ENCODE peak calls at places on chromosomes 11 and 22, in five cellular contexts. J, Q, O, L and P are unnamed samples.

GRCh38 chr11:117807482-117808272 is 10.7 kb upstream of the DSCAML1 start:
- DNase-seq in J (peak), Q (peak), O (peak), L (peak), P (peak)

GRCh38 chr11:119120639-119121007 is 757 bp upstream of the HINFP start:
- DNase-seq in J (no peak), Q (no peak), O (no peak), L (no peak), P (no peak)

GRCh38 chr22:50304528-50305392 is 2.7 kb downstream of the PLXNB2 start:
- DNase-seq in J (no peak), Q (no peak), O (no peak), L (no peak), P (no peak)

GRCh38 chr11:14380947-14381555 is 22.1 kb upstream of the RRAS2 start:
- DNase-seq in J (peak), Q (no peak), O (peak), L (peak), P (peak)

GRCh38 chr11:105168457-105168856 is 28.9 kb upstream of the CARD18 start:
- DNase-seq in J (no peak), Q (no peak), O (no peak), L (no peak), P (no peak)

GRCh38 chr22:17258015-17258827 is 39.0 kb upstream of the ADA2 start:
- DNase-seq in J (peak), Q (peak), O (peak), L (no peak), P (no peak)

GRCh38 chr11:3894128-3894731 is 38.8 kb downstream of the STIM1 start:
- DNase-seq in J (no peak), Q (peak), O (no peak), L (no peak), P (no peak)

GRCh38 chr11:44559207-44559943 is 6.1 kb upstream of the CD82 start:
- DNase-seq in J (no peak), Q (peak), O (peak), L (no peak), P (no peak)

GRCh38 chr11:72129381-72129780 is 6.1 kb upstream of the FOLR3 start:
- DNase-seq in J (no peak), Q (no peak), O (no peak), L (no peak), P (no peak)

GRCh38 chr11:62142921-62143320 is 19.1 kb downstream of the INCENP start:
- DNase-seq in J (no peak), Q (no peak), O (no peak), L (no peak), P (no peak)

GRCh38 chr11:68328374-68329091 is 16.1 kb downstream of the LRP5 start:
- DNase-seq in J (no peak), Q (peak), O (peak), L (no peak), P (peak)

GRCh38 chr11:58525037-58525614 is 17.2 kb upstream of the OR5B21 start:
- DNase-seq in J (no peak), Q (peak), O (no peak), L (no peak), P (no peak)

GRCh38 chr22:29072979-29073617 is at the start of gene KREMEN1:
- DNase-seq in J (no peak), Q (no peak), O (peak), L (no peak), P (peak)

GRCh38 chr22:47292546-47293320 is 530.3 kb downstream of the TBC1D22A start:
- DNase-seq in J (peak), Q (no peak), O (no peak), L (peak), P (no peak)

GRCh38 chr11:110747531-110747930 is 35.3 kb upstream of the ARHGAP20 start:
- DNase-seq in J (no peak), Q (no peak), O (no peak), L (no peak), P (no peak)

GRCh38 chr11:5232150-5232549 is 2.1 kb downstream of the HBD start:
- DNase-seq in J (no peak), Q (no peak), O (no peak), L (no peak), P (no peak)

GRCh38 chr11:82733444-82734119 is at the start of gene FAM181B:
- DNase-seq in J (no peak), Q (no peak), O (peak), L (peak), P (peak)

GRCh38 chr22:40826984-40827741 is 8.0 kb upstream of the SLC25A17 start:
- DNase-seq in J (no peak), Q (no peak), O (peak), L (no peak), P (no peak)

GRCh38 chr11:118619444-118620205 is 12.2 kb downstream of the PHLDB1 start:
- DNase-seq in J (no peak), Q (no peak), O (no peak), L (peak), P (no peak)

GRCh38 chr22:24037851-24038765 is 27.0 kb downstream of the CABIN1 start:
- DNase-seq in J (peak), Q (no peak), O (no peak), L (no peak), P (no peak)

GRCh38 chr11:35190804-35191348 is 51.9 kb downstream of the CD44 start:
- DNase-seq in J (no peak), Q (no peak), O (no peak), L (no peak), P (no peak)

GRCh38 chr22:46602025-46602424 is 18.2 kb upstream of the GRAMD4 start:
- DNase-seq in J (no peak), Q (no peak), O (no peak), L (no peak), P (no peak)

GRCh38 chr11:106077609-106078517 is at the start of gene AASDHPPT:
- DNase-seq in J (peak), Q (peak), O (no peak), L (no peak), P (peak)

GRCh38 chr11:12232819-12233601 is 122.6 kb downstream of the MICAL2 start:
- DNase-seq in J (no peak), Q (no peak), O (no peak), L (no peak), P (no peak)

GRCh38 chr11:66715346-66716085 is 13.5 kb downstream of the SPTBN2 start:
- DNase-seq in J (no peak), Q (no peak), O (no peak), L (no peak), P (no peak)

GRCh38 chr11:125123947-125124633 is 12.7 kb upstream of the TMEM218 start:
- DNase-seq in J (no peak), Q (peak), O (peak), L (no peak), P (peak)

GRCh38 chr11:129855086-129855485 is 39.4 kb downstream of the TMEM45B start:
- DNase-seq in J (no peak), Q (no peak), O (no peak), L (no peak), P (no peak)

GRCh38 chr11:70233511-70233919 is 30.4 kb downstream of the FADD start:
- DNase-seq in J (no peak), Q (no peak), O (no peak), L (no peak), P (no peak)

GRCh38 chr22:40418366-40419201 is 48.2 kb downstream of the SGSM3 start:
- DNase-seq in J (no peak), Q (peak), O (no peak), L (no peak), P (no peak)

GRCh38 chr22:47697861-47698260 is 935.4 kb downstream of the TBC1D22A start:
- DNase-seq in J (no peak), Q (no peak), O (no peak), L (no peak), P (no peak)

DNA sequence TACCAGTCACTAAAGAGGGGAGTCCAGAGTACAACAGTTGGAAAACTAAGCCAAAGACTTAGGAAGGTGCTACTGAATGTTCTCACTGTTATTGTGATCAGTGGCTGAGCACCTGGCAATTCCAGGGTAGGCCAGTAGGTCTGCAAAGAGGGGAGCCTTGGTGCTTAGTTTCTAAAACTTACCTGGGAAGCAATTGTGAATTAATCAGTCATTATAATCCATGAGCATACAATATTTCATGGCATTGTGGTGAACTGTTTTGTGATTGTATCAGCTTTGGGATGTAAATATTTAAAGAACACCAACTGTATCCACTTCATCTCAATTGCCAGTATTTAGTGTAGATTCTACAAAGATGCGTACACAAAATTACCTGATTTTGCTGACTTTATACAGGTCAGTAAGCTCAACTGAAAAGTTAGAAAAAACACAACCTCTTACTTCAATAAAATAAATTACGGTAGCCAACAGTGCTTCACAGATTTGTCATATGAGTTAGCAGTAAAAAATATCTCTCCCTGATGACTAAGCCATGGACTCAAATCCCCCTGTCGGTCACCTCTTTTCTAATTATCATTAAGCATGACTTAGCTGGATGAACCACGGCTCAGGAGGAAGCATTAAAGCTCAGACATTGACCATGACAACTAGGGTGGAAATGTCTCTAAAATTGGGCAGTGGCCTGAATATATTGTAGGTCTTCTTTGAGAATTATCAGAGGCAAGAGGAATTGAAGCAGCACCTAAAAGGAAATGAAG is 30.8 kb upstream of the SORL1 start:
- DNase-seq in J (no peak), Q (no peak), O (no peak), L (no peak), P (no peak)
- TF ChIP-seq CTCF in J (no peak), Q (peak), O (no peak), L (no peak), P (no peak)

GRCh38 chr11:81497202-81497804 is 1236.4 kb downstream of the FAM181B start:
- DNase-seq in J (no peak), Q (peak), O (no peak), L (no peak), P (peak)
- TF ChIP-seq CTCF in J (no peak), Q (peak), O (peak), L (peak), P (peak)

GRCh38 chr22:37932401-37932800 is 21.0 kb downstream of the C22orf23 start:
- DNase-seq in J (no peak), Q (no peak), O (no peak), L (no peak), P (no peak)

GRCh38 chr22:37930270-37930951 is 23.0 kb downstream of the C22orf23 start:
- DNase-seq in J (no peak), Q (peak), O (peak), L (no peak), P (no peak)

GRCh38 chr22:37929390-37929789 is 23.3 kb downstream of the MICALL1 start:
- DNase-seq in J (peak), Q (no peak), O (no peak), L (no peak), P (no peak)

GRCh38 chr22:37931893-37932389 is 21.5 kb downstream of the C22orf23 start:
- DNase-seq in J (no peak), Q (peak), O (no peak), L (no peak), P (no peak)

GRCh38 chr22:37930952-37931440 is 22.4 kb downstream of the C22orf23 start:
- DNase-seq in J (no peak), Q (no peak), O (no peak), L (no peak), P (no peak)
- TF ChIP-seq CTCF in J (no peak), Q (peak), O (no peak), L (no peak), P (no peak)

DNA sequence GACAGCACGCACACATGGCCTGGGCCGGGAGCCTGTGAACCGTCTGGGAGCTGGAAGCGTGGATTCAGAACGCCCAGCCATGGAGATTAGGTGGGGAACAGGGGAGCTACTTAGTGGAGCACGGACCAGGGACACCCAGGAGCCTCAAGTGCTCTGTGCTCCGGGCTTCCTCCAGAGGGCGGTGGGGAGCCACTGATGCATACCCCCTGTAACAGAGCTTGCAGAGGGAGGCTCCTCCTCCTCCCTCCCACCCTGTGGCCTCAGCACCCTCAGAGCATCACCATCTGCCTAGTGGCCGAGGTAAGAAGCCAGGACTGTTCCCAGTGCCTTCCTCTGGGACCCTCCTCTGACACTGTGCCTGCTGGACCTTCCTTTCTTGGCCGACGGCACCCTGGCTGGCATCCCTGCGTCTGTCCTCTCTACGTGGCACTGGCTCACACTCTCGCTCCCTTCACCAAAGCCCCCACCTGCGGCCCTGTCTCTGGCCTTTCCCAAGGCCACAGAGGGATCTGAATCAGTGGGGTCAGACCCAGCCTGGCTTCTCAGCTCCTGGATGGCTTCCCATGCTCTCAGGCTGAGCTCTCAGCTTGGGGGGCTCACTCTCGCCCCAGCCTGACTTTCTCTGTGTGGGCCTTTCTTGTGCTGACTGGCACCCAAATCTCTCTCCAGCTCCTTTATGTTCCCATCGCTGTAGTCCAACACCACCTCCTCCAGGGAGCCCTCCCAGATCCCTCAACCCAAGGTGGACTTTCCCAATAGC is 780.9 kb downstream of the BRD1 start:
- DNase-seq in J (no peak), Q (peak), O (peak), L (peak), P (peak)
- TF ChIP-seq CTCF in J (peak), Q (peak), O (peak), L (no peak), P (peak)

DNA sequence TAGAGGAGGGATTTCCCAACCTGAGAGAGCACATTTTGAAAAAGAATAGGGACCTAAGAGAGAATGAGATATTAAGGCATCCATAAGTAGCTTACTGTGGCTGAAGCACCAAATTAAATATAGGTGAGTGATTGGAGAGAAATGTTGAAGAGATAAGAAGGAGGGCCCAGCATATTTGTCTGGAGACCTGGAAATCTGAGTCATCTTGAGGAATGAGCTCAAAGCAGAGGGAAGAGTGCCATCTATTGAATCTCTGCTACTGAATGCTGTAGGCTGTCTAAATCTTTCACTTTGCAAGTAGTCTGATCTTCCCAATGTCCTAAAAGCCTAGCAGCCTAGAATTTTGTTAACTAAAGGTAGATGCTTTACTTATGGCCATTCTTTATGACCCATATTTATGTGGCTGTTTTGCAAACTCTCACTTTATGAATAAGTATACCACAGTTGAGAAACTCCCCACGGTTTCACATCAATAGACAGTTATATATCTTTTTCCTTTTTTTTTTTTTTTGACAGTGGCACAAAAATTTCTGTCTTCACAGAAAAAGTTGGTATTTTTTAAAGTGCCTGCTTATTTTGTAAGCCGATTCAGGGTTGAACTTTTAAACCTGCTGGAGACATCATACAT is 2093.5 kb downstream of the LRRC4C start:
- DNase-seq in J (no peak), Q (no peak), O (no peak), L (no peak), P (no peak)
- TF ChIP-seq CTCF in J (no peak), Q (no peak), O (no peak), L (no peak), P (no peak)

GRCh38 chr11:126392638-126393023 is 37.1 kb downstream of the ST3GAL4 start:
- DNase-seq in J (no peak), Q (no peak), O (no peak), L (no peak), P (no peak)

GRCh38 chr11:126391286-126391954 is 35.9 kb downstream of the ST3GAL4 start:
- DNase-seq in J (no peak), Q (no peak), O (no peak), L (no peak), P (no peak)

GRCh38 chr11:126390418-126390817 is 34.9 kb downstream of the ST3GAL4 start:
- DNase-seq in J (no peak), Q (no peak), O (no peak), L (no peak), P (no peak)

GRCh38 chr11:126393143-126393542 is 37.7 kb downstream of the ST3GAL4 start:
- DNase-seq in J (no peak), Q (no peak), O (no peak), L (no peak), P (no peak)

DNA sequence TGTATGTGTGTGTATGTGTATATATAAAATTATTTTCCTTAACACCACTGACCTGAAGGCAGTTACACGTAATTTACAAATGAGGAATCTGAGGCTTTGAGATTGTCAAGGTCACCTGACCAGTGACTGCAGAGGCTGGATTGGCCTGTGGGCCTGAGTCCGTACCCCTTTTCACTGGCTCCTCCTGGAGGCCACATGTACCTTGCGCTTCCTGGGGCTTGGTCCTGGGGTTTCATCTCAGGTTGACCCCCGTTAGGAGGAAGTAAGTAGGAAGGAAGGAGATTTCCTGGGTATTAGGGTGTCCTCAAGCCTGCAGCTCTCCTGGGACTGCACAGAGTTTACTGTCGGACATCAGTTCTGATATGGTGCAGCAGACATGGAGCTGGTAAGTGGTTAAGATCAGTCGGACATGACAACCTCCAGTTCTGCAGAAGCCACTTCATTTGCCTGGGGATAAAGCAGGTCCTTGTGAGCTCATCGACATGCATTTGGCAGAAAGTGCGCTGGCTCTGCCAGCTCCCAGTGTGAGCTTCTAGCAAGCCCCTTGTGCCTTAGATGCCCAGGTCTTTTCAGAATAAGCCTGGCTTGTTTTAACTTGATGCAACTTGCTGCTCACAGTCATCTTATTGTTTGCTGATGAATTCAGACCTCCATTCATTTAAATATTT is 36.6 kb downstream of the ST3GAL4 start:
- DNase-seq in J (no peak), Q (peak), O (peak), L (no peak), P (no peak)
- TF ChIP-seq CTCF in J (no peak), Q (peak), O (no peak), L (no peak), P (no peak)

DNA sequence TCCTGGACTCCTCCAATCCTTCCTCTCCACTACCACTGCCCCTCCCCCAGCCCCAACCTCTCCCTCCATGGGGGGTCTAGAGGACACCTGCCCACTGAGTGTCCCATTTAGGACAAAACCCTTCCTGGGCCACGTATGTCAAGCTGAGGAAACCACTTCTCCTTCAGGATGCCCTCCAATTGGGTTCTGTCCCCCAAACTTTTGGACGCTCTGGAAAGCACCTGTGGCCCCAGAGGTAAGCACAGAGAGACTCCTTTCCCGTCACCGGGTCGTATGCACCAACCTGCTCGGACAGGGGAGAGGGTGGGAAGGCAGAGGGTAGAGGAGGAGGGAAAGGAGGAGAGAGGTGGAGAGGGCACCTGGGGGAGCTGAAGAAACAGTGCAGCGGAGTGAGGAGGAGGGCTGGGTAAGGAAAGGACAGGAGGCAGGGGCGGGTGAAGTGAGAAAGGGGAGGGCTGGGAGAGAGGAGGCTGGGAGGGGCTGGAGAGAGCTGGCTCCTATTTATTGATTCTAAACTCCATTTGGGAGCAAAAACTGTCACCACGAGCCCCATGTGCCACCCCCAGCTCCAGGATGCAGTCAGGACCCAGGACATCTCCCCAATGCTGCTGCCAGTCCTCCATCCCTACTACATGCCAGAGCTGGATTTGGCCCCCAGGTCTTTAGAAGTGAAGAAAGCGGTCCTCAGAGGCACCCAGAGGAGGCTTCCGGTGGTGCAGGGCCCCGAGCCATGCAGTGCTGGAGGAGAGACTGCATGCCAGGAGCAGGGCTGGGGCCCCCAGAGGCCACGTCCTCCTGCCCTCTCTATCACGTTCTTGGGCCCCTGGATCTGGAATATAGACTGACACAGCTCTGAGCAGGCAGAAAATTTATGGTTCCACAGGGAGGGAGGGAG is 53.6 kb downstream of the SLC22A12 start:
- DNase-seq in J (no peak), Q (peak), O (peak), L (no peak), P (no peak)
- TF ChIP-seq CTCF in J (no peak), Q (peak), O (no peak), L (no peak), P (no peak)